ENCODE peak calls at places on chromosomes 16 and 17, in seven cellular contexts. M is omental fat pad, J is GM13977, A is glutamatergic neuron, L is testis, P is uterus, R is AG04450. O is an unnamed sample.

GRCh38 chr16:66152841-66153525 is 213.5 kb upstream of the CDH5 start:
- DNase-seq in M (no peak), J (no peak), A (no peak), L (no peak), P (no peak), R (peak; percentile 87), O (no peak)

GRCh38 chr17:7282752-7283321 is 1.3 kb downstream of the SLC2A4 start:
- DNase-seq in M (no peak), J (peak; percentile 50), A (no peak), L (no peak), P (no peak), R (no peak), O (no peak)

GRCh38 chr17:2656293-2656692 is 55.3 kb downstream of the CLUH start:
- DNase-seq in M (no peak), J (no peak), A (no peak), L (no peak), P (no peak), R (no peak), O (no peak)

GRCh38 chr17:79814966-79815835 is 18.3 kb upstream of the CBX8 start:
- DNase-seq in M (no peak), J (no peak), A (peak; percentile 44), L (no peak), P (no peak), R (no peak), O (peak; percentile 74)

GRCh38 chr17:47704116-47704515 is 10.2 kb downstream of the TBKBP1 start:
- DNase-seq in M (no peak), J (no peak), A (no peak), L (no peak), P (no peak), R (no peak), O (no peak)

GRCh38 chr16:10625595-10626357 is 45.4 kb upstream of the EMP2 start:
- DNase-seq in M (no peak), J (no peak), A (no peak), L (no peak), P (no peak), R (no peak), O (no peak)

GRCh38 chr16:64858076-64858475 is 263.8 kb downstream of the CDH11 start:
- DNase-seq in M (no peak), J (no peak), A (no peak), L (no peak), P (no peak), R (peak; percentile 1), O (no peak)

GRCh38 chr17:50458290-50458689 is 10.4 kb downstream of the CHAD start:
- DNase-seq in M (no peak), J (no peak), A (no peak), L (no peak), P (no peak), R (no peak), O (no peak)

GRCh38 chr16:89201467-89202377 is 1.4 kb upstream of the SLC22A31 start:
- DNase-seq in M (no peak), J (peak; percentile 94), A (peak; percentile 94), L (peak; percentile 83), P (peak; percentile 47), R (no peak), O (peak; percentile 74)

GRCh38 chr17:29734640-29735039 is 111.9 kb upstream of the CORO6 start:
- DNase-seq in M (no peak), J (no peak), A (no peak), L (no peak), P (no peak), R (no peak), O (no peak)

GRCh38 chr17:10357768-10358167 is 15.0 kb downstream of the MYH13 start:
- DNase-seq in M (no peak), J (peak; percentile 55), A (peak; percentile 28), L (peak; percentile 30), P (peak; percentile 18), R (no peak), O (no peak)

GRCh38 chr17:49223517-49224197 is 6.9 kb downstream of the PHOSPHO1 start:
- DNase-seq in M (peak; percentile 46), J (peak; percentile 81), A (peak; percentile 87), L (peak; percentile 75), P (peak; percentile 37), R (no peak), O (no peak)

GRCh38 chr16:64428463-64428862 is 693.4 kb downstream of the CDH11 start:
- DNase-seq in M (no peak), J (no peak), A (no peak), L (no peak), P (no peak), R (peak; percentile 41), O (no peak)

GRCh38 chr17:69874220-69874670 is 200.8 kb upstream of the KCNJ16 start:
- DNase-seq in M (no peak), J (no peak), A (no peak), L (no peak), P (no peak), R (no peak), O (no peak)

GRCh38 chr16:28258571-28258970 is 33.8 kb upstream of the SBK1 start:
- DNase-seq in M (no peak), J (no peak), A (peak; percentile 40), L (peak; percentile 36), P (no peak), R (no peak), O (no peak)

GRCh38 chr16:88063201-88063773 is 112.1 kb downstream of the BANP start:
- DNase-seq in M (no peak), J (no peak), A (no peak), L (peak; percentile 38), P (peak; percentile 67), R (peak; percentile 42), O (peak; percentile 88)

GRCh38 chr17:61452301-61453290 is at the start of gene TBX4:
- DNase-seq in M (no peak), J (peak; percentile 32), A (peak; percentile 52), L (no peak), P (no peak), R (no peak), O (peak; percentile 56)

GRCh38 chr17:44733753-44734152 is 25.0 kb upstream of the ADAM11 start:
- DNase-seq in M (no peak), J (no peak), A (peak; percentile 73), L (no peak), P (no peak), R (no peak), O (no peak)

GRCh38 chr16:30843501-30843900 is 50.4 kb downstream of the BCL7C start:
- DNase-seq in M (no peak), J (no peak), A (no peak), L (no peak), P (no peak), R (no peak), O (no peak)

GRCh38 chr16:67530013-67530939 is 1.6 kb downstream of the RIPOR1 start:
- DNase-seq in M (no peak), J (peak; percentile 81), A (peak; percentile 67), L (peak; percentile 87), P (peak; percentile 81), R (no peak), O (peak; percentile 85)

GRCh38 chr16:20899503-20900298 is 457 bp downstream of the DCUN1D3 start:
- DNase-seq in M (no peak), J (peak; percentile 52), A (peak; percentile 35), L (peak; percentile 40), P (no peak), R (no peak), O (peak; percentile 80)

GRCh38 chr17:74922694-74923537 is at the start of gene USH1G:
- DNase-seq in M (no peak), J (peak; percentile 84), A (no peak), L (peak; percentile 63), P (peak; percentile 31), R (no peak), O (no peak)

GRCh38 chr17:17387461-17388362 is 84.5 kb downstream of the NT5M start:
- DNase-seq in M (no peak), J (no peak), A (peak; percentile 40), L (no peak), P (no peak), R (no peak), O (no peak)
- TF ChIP-seq CTCF in M (no peak), J (peak; percentile 9), A (peak; percentile 73), L (peak; percentile 15), P (no peak), R (no peak), O (peak; percentile 66)

DNA sequence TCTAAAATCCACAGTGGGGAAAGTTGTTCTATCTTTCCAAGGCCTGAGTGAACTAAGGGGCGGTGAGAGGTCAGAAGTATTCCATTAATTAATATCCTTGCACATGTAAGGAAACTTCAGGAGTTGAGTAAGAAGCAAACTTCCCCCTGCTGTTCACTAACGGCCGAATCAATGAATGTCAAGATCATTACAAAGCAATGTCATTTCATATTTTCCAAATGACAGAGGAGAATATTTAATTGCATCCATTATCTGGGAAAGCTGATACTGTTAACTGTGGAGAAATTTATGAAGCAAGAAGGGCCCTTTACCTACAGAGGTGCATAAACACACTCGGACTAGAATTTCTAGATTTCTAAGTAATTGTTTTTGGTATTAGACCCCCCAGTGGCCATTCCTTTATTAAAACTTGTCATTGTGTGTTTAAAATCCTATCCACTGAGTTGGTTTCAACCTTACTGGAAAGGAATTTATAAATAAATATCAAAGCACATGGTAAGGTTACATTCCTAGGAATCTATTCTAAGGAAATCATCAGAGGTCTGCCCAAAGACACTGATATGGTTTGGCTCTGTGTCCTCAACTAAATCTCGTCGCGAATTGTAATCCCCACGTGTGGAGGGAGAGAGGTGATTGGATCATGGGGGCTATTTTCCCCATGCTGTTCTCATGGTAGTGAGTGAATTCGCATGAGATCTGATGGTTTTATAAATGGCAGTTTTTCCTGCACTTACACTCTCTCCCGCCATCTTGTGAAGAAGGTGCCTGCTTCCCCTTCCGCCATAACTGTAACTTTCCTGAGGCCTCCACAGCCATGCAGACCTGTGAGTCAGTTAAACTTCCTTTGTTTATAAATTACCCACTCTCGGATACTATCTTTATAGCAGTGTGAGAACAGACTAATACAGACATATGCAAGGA is 20.4 kb upstream of the SMURF2 start:
- DNase-seq in M (no peak), J (no peak), A (no peak), L (no peak), P (no peak), R (peak; percentile 80), O (no peak)
- TF ChIP-seq CTCF in M (no peak), J (no peak), A (no peak), L (no peak), P (no peak), R (peak; percentile 28), O (no peak)

DNA sequence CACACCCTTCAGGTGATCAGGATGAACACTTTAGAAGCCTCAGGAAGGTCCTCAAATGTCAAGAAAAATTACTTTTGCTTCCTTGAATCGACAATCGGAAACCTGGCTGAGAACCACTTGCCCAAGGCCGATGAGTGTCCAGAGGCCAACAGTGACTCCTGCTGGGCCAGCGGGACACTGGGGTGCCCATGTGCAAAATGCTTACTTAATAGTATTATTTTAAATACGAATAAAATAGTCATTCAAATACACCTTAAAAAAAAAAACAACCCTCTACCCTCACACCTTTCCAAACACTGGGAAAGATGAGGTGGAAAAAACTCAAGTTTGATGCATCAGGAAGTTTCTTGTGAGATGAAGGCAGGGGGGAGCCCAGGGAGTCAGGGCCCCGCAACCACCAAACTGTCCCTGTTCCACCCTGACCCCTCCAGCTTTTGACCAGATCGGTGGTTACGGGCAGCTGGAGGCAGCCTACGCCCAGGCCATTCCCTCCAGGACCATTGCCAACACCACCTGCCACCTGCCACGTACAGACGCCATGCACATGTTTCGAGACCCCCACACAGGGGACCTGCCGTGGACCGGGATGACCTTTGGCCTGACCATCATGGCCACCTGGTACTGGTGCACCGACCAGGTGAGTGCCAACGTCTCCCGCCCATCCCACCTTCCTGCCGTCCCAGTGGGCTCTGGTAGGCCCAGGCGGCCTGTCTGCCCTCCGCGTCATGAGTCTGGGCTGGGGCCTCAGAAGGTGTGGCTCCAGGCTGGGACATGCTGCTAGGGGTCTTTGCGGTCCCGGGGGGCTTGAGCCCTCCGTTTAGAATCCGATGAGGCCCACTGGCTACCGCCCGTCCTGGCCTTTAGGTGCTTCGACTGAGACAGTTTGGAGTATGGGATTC is 18.9 kb downstream of the SLC5A10 start:
- DNase-seq in M (no peak), J (no peak), A (peak; percentile 7), L (no peak), P (no peak), R (no peak), O (no peak)
- TF ChIP-seq CTCF in M (no peak), J (no peak), A (no peak), L (no peak), P (no peak), R (peak; percentile 25), O (no peak)

GRCh38 chr16:13414154-13414553 is 505.8 kb upstream of the ERCC4 start:
- DNase-seq in M (no peak), J (no peak), A (no peak), L (no peak), P (no peak), R (no peak), O (no peak)
- TF ChIP-seq CTCF in M (no peak), J (no peak), A (no peak), L (no peak), P (no peak), R (no peak), O (no peak)

O was measured in suprapubic skin.